ENCODE peak calls at places on chromosomes 2 and 18, in eight cellular contexts. F is suprapubic skin, H is AG09319, A is GM10248, I is GM20000, N is lower leg skin, S is progenitor cell of endocrine pancreas, Z is GM23338. M is an unnamed sample.

GRCh38 chr2:97662386-97662894 is 1.4 kb downstream of the ACTR1B start:
- DNase-seq in F (no peak), H (no peak), A (peak), I (no peak), N (no peak), S (no peak), Z (peak), M (no peak)

GRCh38 chr2:110755494-110756078 is 23.2 kb downstream of the ACOXL start:
- DNase-seq in F (no peak), H (no peak), A (peak), I (no peak), N (no peak), S (no peak), Z (no peak), M (no peak)

GRCh38 chr2:68426885-68427579 is 40.1 kb downstream of the FBXO48 start:
- DNase-seq in F (no peak), H (peak), A (no peak), I (peak), N (no peak), S (no peak), Z (no peak), M (peak)

GRCh38 chr2:127573298-127573697 is 37.8 kb downstream of the MYO7B start:
- DNase-seq in F (no peak), H (no peak), A (no peak), I (no peak), N (peak), S (no peak), Z (no peak), M (no peak)

GRCh38 chr2:235493402-235493774 is 455 bp upstream of the AGAP1 start:
- DNase-seq in F (peak), H (no peak), A (no peak), I (peak), N (no peak), S (no peak), Z (no peak), M (no peak)

GRCh38 chr18:63218472-63218871 is 101.1 kb downstream of the BCL2 start:
- DNase-seq in F (no peak), H (no peak), A (no peak), I (no peak), N (no peak), S (no peak), Z (no peak), M (no peak)

GRCh38 chr18:9708057-9708881 is at the start of gene RAB31:
- DNase-seq in F (peak), H (no peak), A (peak), I (peak), N (peak), S (peak), Z (peak), M (no peak)

GRCh38 chr2:71291398-71291797 is 40.2 kb upstream of the ZNF638 start:
- DNase-seq in F (no peak), H (no peak), A (no peak), I (no peak), N (no peak), S (no peak), Z (no peak), M (no peak)

GRCh38 chr2:23520256-23520655 is 135.3 kb downstream of the KLHL29 start:
- DNase-seq in F (no peak), H (no peak), A (no peak), I (no peak), N (no peak), S (no peak), Z (peak), M (no peak)

GRCh38 chr2:9441556-9441955 is 18.1 kb downstream of the CPSF3 start:
- DNase-seq in F (no peak), H (no peak), A (no peak), I (no peak), N (no peak), S (no peak), Z (no peak), M (no peak)

GRCh38 chr2:19038096-19039015 is 320.1 kb downstream of the OSR1 start:
- DNase-seq in F (no peak), H (no peak), A (no peak), I (no peak), N (no peak), S (no peak), Z (no peak), M (no peak)

GRCh38 chr18:3457261-3457724 is 7.3 kb downstream of the TGIF1 start:
- DNase-seq in F (no peak), H (no peak), A (no peak), I (no peak), N (no peak), S (no peak), Z (no peak), M (no peak)

GRCh38 chr2:19073522-19073921 is 284.9 kb downstream of the OSR1 start:
- DNase-seq in F (no peak), H (peak), A (no peak), I (no peak), N (no peak), S (no peak), Z (peak), M (no peak)

GRCh38 chr2:53036196-53036595 is 731.4 kb upstream of the CHAC2 start:
- DNase-seq in F (no peak), H (no peak), A (no peak), I (no peak), N (no peak), S (no peak), Z (no peak), M (no peak)

GRCh38 chr2:225040862-225041209 is 1.4 kb downstream of the DOCK10 start:
- DNase-seq in F (no peak), H (no peak), A (peak), I (peak), N (no peak), S (no peak), Z (no peak), M (no peak)

GRCh38 chr2:56801770-56802169 is 618.0 kb downstream of the CCDC85A start:
- DNase-seq in F (no peak), H (no peak), A (no peak), I (no peak), N (no peak), S (no peak), Z (no peak), M (no peak)

GRCh38 chr2:203453858-203454451 is 81.1 kb downstream of the RAPH1 start:
- DNase-seq in F (no peak), H (peak), A (peak), I (peak), N (no peak), S (no peak), Z (peak), M (peak)

GRCh38 chr18:75008186-75008585 is 200.8 kb downstream of the PTGR3 start:
- DNase-seq in F (no peak), H (no peak), A (no peak), I (no peak), N (no peak), S (no peak), Z (no peak), M (no peak)

GRCh38 chr18:45083456-45083855 is 402.8 kb downstream of the SETBP1 start:
- DNase-seq in F (no peak), H (no peak), A (no peak), I (no peak), N (no peak), S (no peak), Z (no peak), M (no peak)

GRCh38 chr2:60484080-60484737 is 69.2 kb downstream of the BCL11A start:
- DNase-seq in F (no peak), H (peak), A (no peak), I (no peak), N (no peak), S (no peak), Z (peak), M (peak)

GRCh38 chr2:178225011-178225817 is 30.9 kb downstream of the OSBPL6 start:
- DNase-seq in F (no peak), H (no peak), A (no peak), I (no peak), N (no peak), S (no peak), Z (no peak), M (no peak)

GRCh38 chr2:8606649-8607550 is 75.0 kb upstream of the ID2 start:
- DNase-seq in F (no peak), H (no peak), A (no peak), I (no peak), N (no peak), S (no peak), Z (no peak), M (no peak)

GRCh38 chr2:166934817-166935216 is 46.5 kb downstream of the XIRP2 start:
- DNase-seq in F (no peak), H (no peak), A (no peak), I (no peak), N (no peak), S (no peak), Z (no peak), M (no peak)

GRCh38 chr2:1088192-1088860 is 137.7 kb downstream of the SNTG2 start:
- DNase-seq in F (no peak), H (no peak), A (no peak), I (no peak), N (no peak), S (no peak), Z (no peak), M (no peak)

GRCh38 chr2:224638338-224638823 is 53.2 kb upstream of the CUL3 start:
- DNase-seq in F (no peak), H (no peak), A (peak), I (peak), N (no peak), S (no peak), Z (no peak), M (no peak)

GRCh38 chr2:169736902-169737301 is 3.3 kb downstream of the KLHL23 start:
- DNase-seq in F (no peak), H (no peak), A (no peak), I (no peak), N (no peak), S (no peak), Z (no peak), M (no peak)

GRCh38 chr2:241053576-241054251 is 48.4 kb downstream of the MTERF4 start:
- DNase-seq in F (no peak), H (no peak), A (no peak), I (no peak), N (peak), S (no peak), Z (no peak), M (no peak)

GRCh38 chr2:115560671-115561070 is 1118.2 kb downstream of the DPP10 start:
- DNase-seq in F (no peak), H (no peak), A (no peak), I (no peak), N (no peak), S (no peak), Z (no peak), M (no peak)

GRCh38 chr2:107025291-107025857 is 139.4 kb upstream of the ST6GAL2 start:
- DNase-seq in F (no peak), H (no peak), A (no peak), I (no peak), N (no peak), S (no peak), Z (no peak), M (no peak)

DNA sequence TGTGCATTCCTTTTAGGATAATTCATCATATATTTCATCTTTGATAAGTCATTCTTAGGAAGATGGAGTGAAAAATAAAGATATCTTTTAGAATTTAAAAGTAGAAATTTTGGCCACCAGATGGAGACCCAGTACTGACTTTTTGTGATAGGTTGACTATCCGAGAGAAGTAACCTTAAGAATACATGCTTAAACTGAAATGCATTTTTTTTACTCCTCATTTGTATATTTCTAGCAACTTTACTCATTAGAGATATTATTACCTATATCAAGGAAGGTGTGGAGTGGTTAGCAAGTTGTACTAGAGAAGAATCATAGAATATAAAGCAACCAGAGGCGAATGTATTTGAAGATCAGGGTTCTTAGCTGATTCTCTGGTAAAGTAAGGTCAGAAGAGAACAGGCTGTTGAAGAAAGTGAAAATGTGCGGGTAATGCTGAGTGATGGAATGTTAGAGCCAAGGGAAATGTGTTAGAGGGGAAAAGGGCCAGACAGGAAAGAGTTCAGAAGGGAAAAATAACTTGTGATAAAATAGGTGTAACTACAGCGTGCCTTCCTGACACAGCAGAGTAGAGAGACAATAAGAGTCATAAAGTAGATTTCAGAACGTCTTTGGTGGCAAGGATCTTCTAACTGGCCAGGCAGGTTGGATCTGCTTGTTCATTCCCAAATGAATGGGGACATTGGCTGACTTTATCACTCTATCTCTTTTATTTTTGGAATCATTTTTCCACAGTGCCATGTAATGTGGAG is 52.3 kb downstream of the TDRD15 start:
- DNase-seq in F (no peak), H (no peak), A (no peak), I (no peak), N (no peak), S (no peak), Z (peak), M (no peak)
- TF ChIP-seq CTCF in F (no peak), H (no peak), A (no peak), I (no peak), N (no peak), S (peak), Z (peak), M (no peak)

DNA sequence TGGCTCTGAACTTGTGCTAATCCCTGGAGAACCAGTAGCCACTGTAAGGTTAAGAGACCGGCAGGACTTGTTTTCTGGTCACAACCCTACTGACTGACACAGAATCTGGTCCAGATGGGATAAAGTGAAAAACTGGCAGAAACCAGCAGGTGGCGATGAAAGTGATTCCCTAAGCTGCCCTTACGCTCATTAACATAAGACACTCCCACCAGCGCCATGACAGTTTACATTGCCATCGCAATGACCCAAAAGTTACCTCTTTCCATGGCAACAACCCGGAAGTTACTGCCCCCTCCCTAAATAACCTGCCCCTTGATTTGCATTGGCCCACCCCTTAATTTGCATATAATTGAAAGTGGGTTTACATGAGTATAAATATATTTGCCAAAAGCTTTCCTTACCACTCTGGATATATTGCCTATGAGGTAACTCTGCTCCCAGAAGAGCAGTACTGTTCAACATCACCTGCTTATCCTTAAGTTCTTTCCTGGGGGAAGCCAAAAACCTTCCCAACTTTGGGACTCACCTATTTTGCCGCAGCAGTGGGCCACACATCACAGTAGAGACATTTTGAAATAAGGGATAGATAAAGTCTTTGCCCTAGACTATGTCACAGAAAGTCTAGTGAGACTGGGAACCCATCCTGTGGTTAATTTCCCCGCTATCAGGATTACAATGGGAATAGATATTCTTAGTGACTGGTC is 35.8 kb upstream of the AFF3 start:
- DNase-seq in F (no peak), H (no peak), A (peak), I (no peak), N (no peak), S (no peak), Z (peak), M (no peak)
- TF ChIP-seq CTCF in F (peak), H (peak), A (no peak), I (no peak), N (no peak), S (peak), Z (peak), M (peak)

GRCh38 chr2:158723921-158724802 is 71.0 kb upstream of the DAPL1 start:
- DNase-seq in F (no peak), H (no peak), A (no peak), I (no peak), N (peak), S (no peak), Z (peak), M (no peak)
- TF ChIP-seq CTCF in F (peak), H (no peak), A (no peak), I (no peak), N (no peak), S (peak), Z (peak), M (peak)

DNA sequence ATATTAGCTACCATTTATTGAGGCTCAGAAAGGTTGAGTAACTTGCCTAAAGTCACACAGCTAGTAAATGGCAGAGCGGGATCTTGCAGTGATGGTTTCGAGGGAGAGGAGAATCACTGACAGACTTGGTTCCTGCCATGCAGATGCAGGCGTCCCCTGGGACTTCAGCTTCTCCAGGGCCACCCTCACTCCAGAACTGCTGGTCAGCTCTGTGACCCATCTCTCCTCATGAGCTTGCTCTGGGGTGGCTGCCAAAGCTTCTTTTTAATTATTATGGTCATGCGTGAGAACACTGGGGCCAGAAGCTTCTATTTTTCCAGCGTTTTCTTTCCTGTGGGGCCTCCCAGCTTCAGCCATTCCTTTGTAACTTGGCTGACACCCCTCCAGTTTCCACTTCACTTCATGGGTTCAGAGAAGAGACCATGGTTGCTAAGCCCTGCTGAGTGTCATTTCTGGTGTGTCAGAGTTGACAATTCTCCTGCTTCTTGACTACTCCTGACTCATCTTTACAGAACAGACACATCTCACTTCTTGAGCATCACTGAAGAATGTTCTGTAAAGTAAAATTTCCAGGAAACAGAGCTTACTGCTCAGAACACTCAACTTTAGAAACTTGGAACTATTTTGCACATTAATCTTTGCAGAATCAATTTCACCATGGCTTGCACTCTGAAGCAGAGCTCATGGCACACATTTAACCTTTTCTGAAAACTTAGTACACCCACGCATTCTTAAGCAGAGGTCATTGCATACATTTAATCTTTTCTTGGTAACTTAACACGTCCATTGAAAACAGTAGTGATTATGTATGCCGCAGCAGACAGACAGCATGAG is 70.4 kb downstream of the IL1R2 start:
- DNase-seq in F (peak), H (no peak), A (no peak), I (no peak), N (no peak), S (no peak), Z (no peak), M (no peak)
- TF ChIP-seq CTCF in F (no peak), H (no peak), A (no peak), I (no peak), N (no peak), S (no peak), Z (no peak), M (no peak)

GRCh38 chr2:155250800-155251199 is 552.3 kb downstream of the KCNJ3 start:
- DNase-seq in F (no peak), H (no peak), A (no peak), I (peak), N (no peak), S (no peak), Z (peak), M (no peak)
- TF ChIP-seq CTCF in F (no peak), H (no peak), A (peak), I (no peak), N (no peak), S (peak), Z (peak), M (no peak)

DNA sequence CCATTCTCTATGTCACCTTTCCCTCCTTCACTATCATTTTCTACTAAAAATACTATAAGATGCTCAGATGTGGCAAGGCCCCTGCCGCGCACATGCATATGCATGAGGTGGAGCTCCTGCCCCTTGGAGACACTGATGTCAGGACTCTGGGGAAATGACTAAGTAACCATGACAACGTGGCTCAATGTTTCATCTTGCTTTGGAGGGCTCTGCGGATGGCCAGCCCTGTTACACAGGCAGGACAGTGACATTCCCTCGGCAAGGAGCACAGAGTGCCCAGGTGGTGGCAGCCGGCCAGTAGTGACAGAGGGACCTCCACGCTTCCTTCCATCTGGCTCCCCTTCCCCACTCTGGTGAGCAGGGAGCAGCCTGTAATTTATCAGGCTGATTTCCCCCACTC is 364.1 kb downstream of the SS18 start:
- DNase-seq in F (no peak), H (no peak), A (no peak), I (no peak), N (no peak), S (no peak), Z (peak), M (peak)
- TF ChIP-seq CTCF in F (no peak), H (no peak), A (no peak), I (no peak), N (no peak), S (no peak), Z (no peak), M (peak)